ENCODE peak calls at places on chromosome 2, in five cellular contexts. A is mammary epithelial cell, P is astrocyte, X is A673, J is H1. B is an unnamed sample.

GRCh38 chr2:128536925-128537620 is 218.4 kb upstream of the HS6ST1 start:
- DNase-seq in P (peak), X (peak), A (peak), J (peak), B (no peak)

GRCh38 chr2:134705861-134706586 is 12.8 kb downstream of the TMEM163 start:
- DNase-seq in X (no peak), J (peak), P (no peak), A (no peak), B (no peak)

GRCh38 chr2:173217106-173217840 is 137.4 kb upstream of the CDCA7 start:
- DNase-seq in P (peak), J (no peak), A (no peak), X (peak), B (no peak)

GRCh38 chr2:47401789-47402554 is 984 bp upstream of the MSH2 start:
- DNase-seq in J (no peak), A (no peak), X (no peak), P (no peak), B (no peak)

GRCh38 chr2:152222975-152223638 is 47.5 kb upstream of the STAM2 start:
- DNase-seq in P (peak), X (peak), A (peak), J (no peak), B (peak)

GRCh38 chr2:113133696-113134558 is 6.5 kb downstream of the IL1RN start:
- DNase-seq in A (peak), J (peak), P (no peak), X (no peak), B (no peak)

GRCh38 chr2:220224711-220225519 is 597.5 kb downstream of the SLC4A3 start:
- DNase-seq in J (no peak), X (peak), A (peak), P (peak), B (peak)

GRCh38 chr2:241855245-241855887 is 3.3 kb downstream of the PDCD1 start:
- DNase-seq in X (no peak), A (no peak), J (no peak), P (no peak), B (no peak)

GRCh38 chr2:187117483-187117882 is 268.5 kb upstream of the ZSWIM2 start:
- DNase-seq in J (no peak), P (no peak), X (peak), A (no peak), B (no peak)

GRCh38 chr2:171793691-171794678 is 100.1 kb downstream of the SLC25A12 start:
- DNase-seq in A (no peak), X (no peak), P (peak), J (no peak), B (peak)

GRCh38 chr2:73110622-73111299 is 2.0 kb downstream of the RAB11FIP5 start:
- DNase-seq in A (no peak), J (no peak), X (no peak), P (peak), B (no peak)
- H3K4me3 ChIP-seq in A (peak), J (peak), X (peak), P (peak), B (peak)

GRCh38 chr2:70978388-70979357 is at the start of gene ANKRD53:
- DNase-seq in X (no peak), J (peak), A (peak), P (no peak), B (no peak)
- TF ChIP-seq EZH2 in X (no peak), J (no peak), A (no peak), P (no peak), B (no peak)

GRCh38 chr2:180356676-180357075 is 349.6 kb upstream of the CWC22 start:
- DNase-seq in P (no peak), X (no peak), J (no peak), A (no peak), B (no peak)

GRCh38 chr2:180364719-180365118 is 357.6 kb upstream of the CWC22 start:
- DNase-seq in X (no peak), A (no peak), P (no peak), J (no peak), B (no peak)

GRCh38 chr2:180360283-180360618 is 353.2 kb upstream of the CWC22 start:
- DNase-seq in J (no peak), X (no peak), P (no peak), A (no peak), B (no peak)

GRCh38 chr2:180358458-180358857 is 351.4 kb upstream of the CWC22 start:
- DNase-seq in A (no peak), J (no peak), P (no peak), X (no peak), B (no peak)

GRCh38 chr2:180359522-180360282 is 352.6 kb upstream of the CWC22 start:
- DNase-seq in J (no peak), P (no peak), A (peak), X (peak), B (no peak)
- H3K27ac ChIP-seq in J (no peak), P (no peak), A (no peak), X (no peak), B (no peak)

DNA sequence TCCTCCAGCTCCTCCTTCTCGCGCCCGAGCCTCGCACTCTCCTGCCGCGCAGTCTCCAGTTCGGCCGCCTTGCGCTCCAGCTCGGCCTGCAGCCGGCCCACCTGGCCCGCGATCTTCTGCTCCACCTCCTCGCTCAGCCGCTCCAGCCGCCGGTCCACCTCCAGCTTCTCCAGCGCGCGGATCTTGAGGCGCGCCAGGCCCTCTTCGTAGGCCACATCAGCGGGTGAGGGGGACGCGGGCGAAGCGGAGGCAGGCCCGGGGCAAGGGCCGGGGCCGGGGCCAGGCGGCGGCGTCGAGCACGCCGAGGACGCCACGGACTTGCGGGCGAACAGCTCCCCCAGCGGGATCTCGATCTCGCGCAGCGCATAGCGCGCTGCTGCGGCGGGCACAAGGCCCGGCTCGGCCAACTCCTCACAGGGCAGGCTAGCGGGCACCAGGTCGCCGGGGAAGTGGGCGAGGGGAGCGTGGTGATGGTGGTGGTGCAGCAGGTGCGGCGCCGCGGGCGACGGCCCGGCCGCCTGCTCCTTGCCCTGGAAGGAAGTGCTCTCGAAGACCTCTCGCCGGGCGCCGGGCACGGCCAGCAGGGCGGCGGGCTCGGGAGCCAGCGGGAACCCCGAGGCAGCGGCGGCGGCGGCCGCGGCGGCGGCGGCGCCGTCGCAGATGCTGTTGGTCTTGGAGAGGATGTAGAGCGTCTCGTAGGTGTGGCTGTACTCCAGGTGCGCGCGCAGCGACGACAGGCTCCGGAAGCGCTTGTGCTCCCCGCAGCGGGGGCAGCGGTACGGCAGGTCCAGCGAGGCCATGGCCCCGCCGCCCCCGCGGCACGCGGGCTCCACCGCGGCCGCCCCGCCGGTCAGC is 15.2 kb downstream of the FBXO41 start:
- DNase-seq in P (no peak), A (peak), X (no peak), J (peak), B (no peak)
- H3K4me3 ChIP-seq in P (no peak), A (peak), X (no peak), J (peak), B (no peak)